ENCODE peak calls at places on chromosomes 2 and 18, in four cellular contexts. O is WTC11, N is K562, G is GM12878. B is an unnamed sample.

GRCh38 chr2:161710131-161710915 is 86.1 kb downstream of the SLC4A10 start:
- DNase-seq in O (no peak), N (no peak), G (no peak), B (no peak)

GRCh38 chr2:25885933-25886332 is 7.6 kb upstream of the ASXL2 start:
- DNase-seq in O (no peak), N (no peak), G (no peak), B (peak; percentile 93)

GRCh38 chr2:88692187-88692586 is 714 bp downstream of the RPIA start:
- DNase-seq in O (peak; percentile 14), N (peak; percentile 59), G (no peak), B (peak; percentile 32)

GRCh38 chr2:187593697-187594096 is 39.5 kb upstream of the TFPI start:
- DNase-seq in O (no peak), N (no peak), G (no peak), B (no peak)

GRCh38 chr2:63983986-63984605 is 35.1 kb downstream of the VPS54 start:
- DNase-seq in O (no peak), N (no peak), G (no peak), B (peak; percentile 98)

GRCh38 chr18:50312296-50313030 is 25.0 kb upstream of the CXXC1 start:
- DNase-seq in O (no peak), N (no peak), G (peak; percentile 97), B (no peak)

GRCh38 chr2:96869281-96869823 is 528 bp downstream of the SEMA4C start:
- DNase-seq in O (peak; percentile 69), N (peak; percentile 71), G (no peak), B (peak; percentile 48)

GRCh38 chr2:113232730-113233129 is 46.0 kb downstream of the PAX8 start:
- DNase-seq in O (no peak), N (no peak), G (no peak), B (no peak)

GRCh38 chr18:74137920-74138538 is 9.6 kb downstream of the FBXO15 start:
- DNase-seq in O (no peak), N (no peak), G (no peak), B (no peak)

GRCh38 chr18:48669180-48669675 is 130.4 kb downstream of the CTIF start:
- DNase-seq in O (no peak), N (no peak), G (no peak), B (no peak)

GRCh38 chr2:129009555-129010146 is 691.0 kb upstream of the HS6ST1 start:
- DNase-seq in O (no peak), N (no peak), G (no peak), B (no peak)

GRCh38 chr2:56522605-56523089 is 338.9 kb downstream of the CCDC85A start:
- DNase-seq in O (no peak), N (no peak), G (no peak), B (no peak)

GRCh38 chr2:143083636-143084035 is 45.6 kb upstream of the ARHGAP15 start:
- DNase-seq in O (no peak), N (no peak), G (no peak), B (no peak)

GRCh38 chr2:197486175-197486574 is 13.5 kb downstream of the HSPD1 start:
- DNase-seq in O (no peak), N (no peak), G (no peak), B (no peak)

GRCh38 chr2:237701033-237701858 is 73.9 kb downstream of the LRRFIP1 start:
- DNase-seq in O (no peak), N (no peak), G (no peak), B (no peak)

GRCh38 chr2:190137561-190137960 is 75.0 kb upstream of the MSTN start:
- DNase-seq in O (no peak), N (no peak), G (no peak), B (no peak)

GRCh38 chr2:197045115-197045514 is 118.6 kb upstream of the PGAP1 start:
- DNase-seq in O (no peak), N (no peak), G (no peak), B (no peak)

GRCh38 chr2:188293601-188294482 is 2.2 kb downstream of the GULP1 start:
- DNase-seq in O (no peak), N (peak; percentile 67), G (no peak), B (no peak)

GRCh38 chr2:47076586-47077441 is 78.3 kb downstream of the STPG4 start:
- DNase-seq in O (no peak), N (no peak), G (no peak), B (peak; percentile 100)

GRCh38 chr2:231666171-231667095 is 41.9 kb upstream of the PTMA start:
- DNase-seq in O (peak; percentile 90), N (peak; percentile 82), G (peak; percentile 86), B (peak; percentile 83)

GRCh38 chr2:223644116-223644515 is 42.0 kb upstream of the SCG2 start:
- DNase-seq in O (no peak), N (no peak), G (no peak), B (no peak)

GRCh38 chr2:179171371-179171770 is 93.3 kb downstream of the SESTD1 start:
- DNase-seq in O (no peak), N (no peak), G (no peak), B (no peak)

GRCh38 chr2:197358927-197359326 is 48.3 kb upstream of the ANKRD44 start:
- DNase-seq in O (no peak), N (no peak), G (no peak), B (no peak)

GRCh38 chr18:46732801-46733200 is 24.1 kb downstream of the ST8SIA5 start:
- DNase-seq in O (no peak), N (no peak), G (no peak), B (no peak)

GRCh38 chr2:8475349-8476045 is 206.4 kb upstream of the ID2 start:
- DNase-seq in O (no peak), N (no peak), G (peak; percentile 77), B (no peak)

GRCh38 chr2:53353372-53354111 is 414.1 kb upstream of the CHAC2 start:
- DNase-seq in O (no peak), N (no peak), G (no peak), B (no peak)

GRCh38 chr2:151111599-151112278 is 149.9 kb downstream of the RBM43 start:
- DNase-seq in O (no peak), N (no peak), G (no peak), B (no peak)

GRCh38 chr18:10322408-10322807 is 132.0 kb upstream of the APCDD1 start:
- DNase-seq in O (no peak), N (no peak), G (no peak), B (no peak)

DNA sequence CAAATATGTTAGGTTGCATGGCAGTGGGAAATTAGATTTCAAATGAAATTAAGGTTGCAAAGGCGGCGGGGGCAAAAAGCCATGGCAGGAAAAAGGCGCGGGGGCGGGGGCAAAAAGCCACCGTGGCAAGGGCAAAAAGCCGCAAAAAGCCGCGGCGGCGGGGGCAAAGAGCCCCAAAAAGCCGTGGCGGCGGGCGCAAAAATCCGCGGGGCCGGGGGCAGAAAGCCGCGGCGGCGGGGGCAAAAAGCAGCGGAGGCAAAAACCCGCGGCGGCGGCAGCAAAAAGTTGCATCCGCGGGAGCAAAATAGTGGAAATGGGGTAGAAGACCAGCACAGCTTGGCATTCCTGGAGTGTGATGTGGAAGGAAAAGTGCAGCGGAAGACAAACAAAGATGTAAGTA is 417.1 kb downstream of the ANKRD30B start:
- DNase-seq in O (no peak), N (peak; percentile 9), G (no peak), B (no peak)
- TF ChIP-seq CBFB in O (no peak), N (no peak), G (no peak), B (no peak)

GRCh38 chr2:239392688-239393400 is 8.0 kb downstream of the HDAC4 start:
- DNase-seq in O (no peak), N (no peak), G (no peak), B (no peak)
- TF ChIP-seq ATF2 in O (no peak), N (no peak), G (no peak), B (no peak)

GRCh38 chr2:39568116-39568515 is 97.6 kb upstream of the TMEM178A start:
- DNase-seq in O (no peak), N (no peak), G (no peak), B (no peak)
- TF ChIP-seq CBFB in O (no peak), N (no peak), G (no peak), B (no peak)

DNA sequence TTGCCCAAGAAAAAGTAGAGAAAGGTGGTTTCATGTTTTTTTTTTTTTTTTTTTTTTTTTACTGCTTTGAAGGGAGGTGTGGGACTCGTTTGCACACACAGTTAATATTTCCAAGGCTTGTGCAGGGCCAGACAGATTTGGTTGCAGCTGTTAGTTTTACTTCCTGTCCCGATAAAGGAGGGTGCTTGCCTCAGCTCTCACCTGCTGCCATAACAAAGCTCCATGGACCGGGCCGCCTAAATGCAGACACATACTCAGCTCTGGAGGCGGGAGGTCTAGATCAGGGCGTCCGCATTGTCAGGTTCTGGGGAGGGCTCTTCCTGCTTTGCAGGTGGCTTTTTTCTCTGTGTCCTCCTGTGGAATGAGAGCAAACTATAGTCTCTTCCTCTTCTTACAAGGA is 69.9 kb downstream of the ODC1 start:
- DNase-seq in O (no peak), N (no peak), G (peak; percentile 53), B (no peak)
- TF ChIP-seq ATF2 in O (no peak), N (no peak), G (no peak), B (no peak)

DNA sequence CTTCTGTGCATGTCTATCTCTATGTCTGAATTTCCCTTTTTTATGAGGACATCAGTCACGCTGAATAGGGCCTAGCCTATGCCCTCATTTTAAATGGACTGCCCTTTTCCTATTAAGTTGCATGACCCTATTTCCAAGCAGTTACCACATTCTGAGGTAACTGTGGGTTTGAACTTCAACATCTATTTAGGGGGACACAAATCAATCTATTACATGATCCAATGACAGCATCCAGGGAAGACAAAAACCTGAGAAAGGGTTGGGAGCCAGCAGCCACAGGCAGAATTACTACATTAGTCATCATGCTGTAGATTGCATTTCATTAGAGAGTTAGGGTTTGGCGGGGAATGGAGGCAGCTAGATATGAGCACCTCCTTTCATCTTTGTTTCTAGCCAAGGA is 40.2 kb upstream of the C1D start:
- DNase-seq in O (no peak), N (peak; percentile 37), G (no peak), B (no peak)
- TF ChIP-seq CBFB in O (no peak), N (no peak), G (no peak), B (no peak)

GRCh38 chr2:30178618-30179404 is 32.0 kb downstream of the YPEL5 start:
- DNase-seq in O (no peak), N (peak; percentile 51), G (no peak), B (no peak)
- TF ChIP-seq ATF2 in O (no peak), N (no peak), G (no peak), B (no peak)

GRCh38 chr2:74497777-74498499 is 1.5 kb downstream of the LBX2 start:
- DNase-seq in O (peak; percentile 71), N (no peak), G (no peak), B (no peak)

GRCh38 chr2:74498500-74499268 is 719 bp downstream of the LBX2 start:
- DNase-seq in O (peak; percentile 63), N (no peak), G (no peak), B (no peak)

GRCh38 chr2:74499269-74499939 is at the start of gene LBX2:
- DNase-seq in O (peak; percentile 52), N (no peak), G (no peak), B (no peak)

GRCh38 chr2:74495440-74495839 is 4.0 kb downstream of the LBX2 start:
- DNase-seq in O (no peak), N (no peak), G (no peak), B (no peak)

GRCh38 chr2:74496997-74497776 is 2.2 kb downstream of the LBX2 start:
- DNase-seq in O (no peak), N (no peak), G (no peak), B (peak; percentile 86)
- TF ChIP-seq CBFB in O (no peak), N (no peak), G (no peak), B (no peak)

B was measured in HepG2.